ENCODE peak calls at places on chromosomes 6 and 20, in four cellular contexts. Q, M, L and E are unnamed samples.

GRCh38 chr6:81933648-81934047 is 181.2 kb upstream of the TENT5A start:
- DNase-seq in Q (no peak), M (peak), L (no peak), E (no peak)

GRCh38 chr6:71367763-71368162 is 79.2 kb downstream of the OGFRL1 start:
- DNase-seq in Q (peak), M (no peak), L (no peak), E (no peak)

GRCh38 chr6:113634352-113635163 is 222.6 kb upstream of the MARCKS start:
- DNase-seq in Q (no peak), M (peak), L (no peak), E (peak)

GRCh38 chr6:33926451-33926850 is 122.6 kb upstream of the MLN start:
- DNase-seq in Q (no peak), M (peak), L (no peak), E (no peak)

GRCh38 chr20:57215826-57216471 is 50.5 kb downstream of the BMP7 start:
- DNase-seq in Q (no peak), M (no peak), L (no peak), E (no peak)

GRCh38 chr20:46774943-46775560 is 65.6 kb downstream of the SLC2A10 start:
- DNase-seq in Q (no peak), M (no peak), L (no peak), E (no peak)

GRCh38 chr6:24340998-24341934 is 16.6 kb downstream of the DCDC2 start:
- DNase-seq in Q (no peak), M (peak), L (no peak), E (no peak)

GRCh38 chr6:164926686-164927085 is 382.7 kb downstream of the C6orf118 start:
- DNase-seq in Q (no peak), M (peak), L (no peak), E (no peak)

GRCh38 chr6:157150076-157150475 is 173.2 kb downstream of the TMEM242 start:
- DNase-seq in Q (no peak), M (peak), L (no peak), E (no peak)

GRCh38 chr6:29816030-29816429 is 11.6 kb upstream of the HLA-G start:
- DNase-seq in Q (no peak), M (no peak), L (no peak), E (no peak)

GRCh38 chr6:108945686-108946158 is 97.5 kb downstream of the ARMC2 start:
- DNase-seq in Q (peak), M (peak), L (peak), E (peak)

GRCh38 chr20:49862607-49863200 is 50.1 kb downstream of the SLC9A8 start:
- DNase-seq in Q (no peak), M (no peak), L (no peak), E (no peak)

GRCh38 chr20:33862709-33863403 is 51.7 kb downstream of the CHMP4B start:
- DNase-seq in Q (peak), M (peak), L (peak), E (peak)

GRCh38 chr20:53677447-53678314 is 84.0 kb upstream of the ZNF217 start:
- DNase-seq in Q (peak), M (peak), L (peak), E (no peak)

GRCh38 chr6:159110013-159110412 is 59.2 kb upstream of the FNDC1 start:
- DNase-seq in Q (peak), M (peak), L (no peak), E (peak)

GRCh38 chr6:7108964-7109836 is 1.4 kb downstream of the RREB1 start:
- DNase-seq in Q (peak), M (peak), L (peak), E (peak)

GRCh38 chr20:3818155-3819151 is 1.9 kb upstream of the AP5S1 start:
- DNase-seq in Q (no peak), M (peak), L (peak), E (peak)

GRCh38 chr20:5215592-5216304 is 88.9 kb downstream of the CDS2 start:
- DNase-seq in Q (no peak), M (no peak), L (no peak), E (peak)

GRCh38 chr6:36978687-36979086 is 7.3 kb downstream of the MTCH1 start:
- DNase-seq in Q (no peak), M (no peak), L (no peak), E (no peak)

GRCh38 chr6:36976005-36976261 is 10.1 kb downstream of the MTCH1 start:
- DNase-seq in Q (no peak), M (no peak), L (no peak), E (no peak)

GRCh38 chr6:36976509-36976908 is 9.5 kb downstream of the MTCH1 start:
- DNase-seq in Q (no peak), M (no peak), L (no peak), E (no peak)

GRCh38 chr6:36976931-36977330 is 9.1 kb downstream of the MTCH1 start:
- DNase-seq in Q (no peak), M (no peak), L (no peak), E (no peak)

DNA sequence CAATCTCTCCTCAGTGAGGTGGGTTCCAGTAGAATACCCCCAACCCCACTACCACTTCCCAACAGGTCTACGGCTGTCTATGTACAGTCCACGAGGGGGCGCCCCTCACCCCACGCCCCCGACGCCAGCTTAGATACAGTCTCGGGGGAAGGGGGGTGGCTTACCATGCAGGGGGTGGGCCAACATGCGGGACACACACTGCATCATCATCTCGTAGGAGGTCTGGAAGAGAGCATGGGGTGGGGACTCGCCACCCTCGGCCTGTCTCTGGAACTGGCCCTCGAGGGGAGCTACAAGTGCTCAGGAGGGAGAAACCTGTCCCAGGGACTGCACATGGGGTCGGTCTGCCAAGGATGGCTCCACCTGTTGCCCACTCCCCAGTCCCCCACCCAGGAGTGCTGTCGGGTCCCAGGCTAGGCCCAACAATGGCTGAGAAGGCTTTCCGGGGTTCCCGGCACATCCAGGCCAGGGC is 8.5 kb downstream of the MTCH1 start:
- DNase-seq in Q (no peak), M (no peak), L (no peak), E (no peak)
- TF ChIP-seq CTCF in Q (no peak), M (peak), L (no peak), E (peak)

GRCh38 chr6:5763871-5764270 is 242.9 kb downstream of the NRN1 start:
- DNase-seq in Q (peak), M (no peak), L (no peak), E (no peak)

GRCh38 chr6:5765141-5765760 is 241.5 kb downstream of the NRN1 start:
- DNase-seq in Q (peak), M (no peak), L (no peak), E (no peak)

GRCh38 chr6:5767471-5767870 is 239.3 kb downstream of the NRN1 start:
- DNase-seq in Q (no peak), M (no peak), L (no peak), E (no peak)

GRCh38 chr6:5764401-5764955 is 242.2 kb downstream of the NRN1 start:
- DNase-seq in Q (peak), M (peak), L (no peak), E (peak)

GRCh38 chr6:5766260-5766659 is 240.5 kb downstream of the NRN1 start:
- DNase-seq in Q (peak), M (no peak), L (no peak), E (no peak)
- TF ChIP-seq CTCF in Q (no peak), M (peak), L (no peak), E (peak)

GRCh38 chr20:56187791-56188190 is 60.7 kb upstream of the MC3R start:
- DNase-seq in Q (peak), M (peak), L (no peak), E (no peak)
- TF ChIP-seq CTCF in Q (no peak), M (no peak), L (no peak), E (no peak)

DNA sequence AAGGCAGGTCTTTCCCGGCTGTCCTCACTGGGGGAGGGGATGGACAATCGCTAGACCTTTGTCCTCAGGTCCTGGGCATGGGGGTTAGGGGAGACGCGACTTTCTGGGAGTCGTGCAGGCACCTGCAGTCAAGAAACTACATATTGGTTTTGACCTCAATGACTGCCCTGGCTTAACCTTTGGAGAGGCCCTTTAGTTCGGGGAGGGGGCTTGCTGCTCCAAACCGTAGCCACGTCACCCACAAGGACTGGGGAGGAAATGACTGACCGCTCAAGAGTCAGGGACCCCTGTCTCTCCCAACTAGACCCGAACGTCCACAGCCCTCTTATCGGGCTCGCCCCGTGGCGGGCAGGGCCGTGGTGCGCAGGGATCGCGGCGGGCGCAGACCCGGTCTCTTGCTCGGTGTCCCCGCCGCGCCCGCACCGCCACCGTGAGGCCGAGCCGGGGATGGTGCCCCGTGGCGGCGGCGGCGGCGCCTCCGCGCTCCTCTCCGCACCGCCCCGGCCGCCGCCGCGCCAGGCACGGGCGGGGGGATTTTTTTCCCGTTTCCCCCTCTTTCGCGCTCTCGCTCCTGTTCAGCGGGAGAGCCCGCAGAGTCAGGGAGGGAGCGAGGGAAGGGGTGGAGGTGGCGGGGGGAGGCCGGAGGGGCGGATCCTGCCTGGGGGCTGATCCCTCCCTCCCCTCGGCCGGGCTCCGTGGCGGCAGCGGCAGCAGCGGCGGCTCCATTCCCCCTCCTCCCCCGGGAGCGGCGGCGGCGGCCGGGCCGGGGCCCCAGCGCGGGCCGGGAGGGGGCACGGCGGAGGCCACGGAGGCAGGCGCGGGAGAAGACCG is at the start of gene BRPF3:
- DNase-seq in Q (peak), M (peak), L (peak), E (peak)
- TF ChIP-seq CTCF in Q (no peak), M (peak), L (peak), E (peak)

GRCh38 chr6:56693988-56694387 is 51.3 kb upstream of the DST start:
- DNase-seq in Q (no peak), M (no peak), L (no peak), E (no peak)

GRCh38 chr6:56693246-56693607 is 50.5 kb upstream of the DST start:
- DNase-seq in Q (peak), M (peak), L (peak), E (peak)

GRCh38 chr6:56695702-56696101 is 53.0 kb upstream of the DST start:
- DNase-seq in Q (no peak), M (peak), L (no peak), E (no peak)

GRCh38 chr6:56699066-56699654 is 56.5 kb upstream of the DST start:
- DNase-seq in Q (no peak), M (peak), L (no peak), E (peak)
- TF ChIP-seq CTCF in Q (no peak), M (peak), L (peak), E (peak)

DNA sequence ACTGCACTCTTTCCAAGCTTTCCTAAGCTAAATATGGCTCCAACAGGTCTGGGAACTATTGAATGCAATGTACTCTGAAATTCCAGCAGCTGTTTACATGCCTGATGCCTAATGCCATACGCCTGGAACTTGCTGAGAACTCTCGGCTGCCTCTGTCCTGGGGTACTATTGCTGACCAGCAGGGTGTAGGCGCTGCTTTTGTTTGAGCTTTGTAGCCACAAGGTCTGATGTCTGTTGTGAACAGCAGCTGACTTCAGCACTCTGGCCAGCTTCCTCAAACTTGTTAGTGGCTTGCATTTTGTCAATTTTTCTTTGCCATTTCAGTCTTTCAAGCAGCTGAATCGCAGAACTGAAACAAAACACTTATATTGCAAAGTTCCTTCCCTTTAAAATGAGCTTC is 26.7 kb downstream of the SAYSD1 start:
- DNase-seq in Q (no peak), M (peak), L (no peak), E (peak)
- TF ChIP-seq CTCF in Q (no peak), M (peak), L (no peak), E (peak)

DNA sequence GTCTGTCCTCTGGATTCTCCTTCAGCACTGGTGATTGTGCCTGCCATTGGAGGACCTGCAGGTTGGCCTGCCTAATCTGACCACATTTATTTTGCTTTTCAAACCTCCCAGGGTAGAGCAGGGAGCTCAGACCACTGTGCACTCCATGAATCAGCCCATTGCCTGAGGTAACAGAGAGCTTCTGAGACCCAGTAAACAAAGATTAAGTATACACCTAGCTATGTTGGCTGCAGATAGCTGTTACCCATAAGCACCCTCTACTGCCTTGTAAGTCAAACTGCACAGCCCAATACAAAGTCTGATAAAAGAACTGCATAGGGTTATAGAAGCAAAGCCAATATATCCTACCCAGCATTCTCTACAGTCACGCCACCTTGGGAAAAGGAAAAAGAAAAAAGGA is 338.7 kb downstream of the HTR1B start:
- DNase-seq in Q (no peak), M (peak), L (no peak), E (peak)
- TF ChIP-seq CTCF in Q (no peak), M (no peak), L (no peak), E (peak)

DNA sequence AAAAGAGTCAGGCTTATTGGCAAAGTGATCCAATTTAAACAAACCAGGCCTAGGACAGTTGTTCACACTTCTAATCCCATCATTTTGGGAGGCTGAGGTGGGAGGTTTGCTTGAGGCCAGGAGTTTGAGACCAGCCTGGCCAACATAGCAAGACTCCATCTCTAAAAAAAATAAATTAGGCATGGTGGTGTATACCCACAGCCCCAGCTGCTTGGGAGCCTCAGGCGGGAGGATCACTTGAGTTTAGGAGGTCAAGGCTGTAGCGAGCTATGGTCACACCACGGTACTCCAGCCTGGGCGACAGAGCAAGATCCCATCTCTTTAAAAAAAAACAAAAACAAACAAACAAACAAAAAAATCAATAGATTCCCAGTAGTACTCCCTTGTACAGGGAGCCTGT is 86.8 kb downstream of the SASH1 start:
- DNase-seq in Q (no peak), M (no peak), L (no peak), E (no peak)
- TF ChIP-seq CTCF in Q (no peak), M (no peak), L (no peak), E (no peak)

DNA sequence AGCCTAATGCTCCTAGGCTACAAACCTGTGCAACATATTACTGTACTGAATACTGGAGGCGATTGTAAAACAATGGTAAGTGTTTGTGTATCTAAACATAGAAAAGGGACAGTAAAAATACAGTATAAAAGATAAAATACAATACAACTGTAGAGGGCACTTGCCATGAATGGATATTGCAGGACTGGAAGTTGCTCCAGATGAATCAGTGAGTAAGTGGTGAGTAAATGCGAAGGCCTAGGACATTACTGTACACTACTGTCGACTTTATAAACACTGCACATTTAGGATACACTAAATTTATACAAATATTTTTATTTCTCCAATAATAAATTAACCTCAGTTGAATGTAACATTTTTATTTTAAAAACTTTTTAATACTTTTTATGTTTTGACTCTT is 485.0 kb downstream of the MMUT start:
- DNase-seq in Q (no peak), M (peak), L (no peak), E (peak)
- TF ChIP-seq CTCF in Q (no peak), M (no peak), L (no peak), E (peak)